ENCODE peak calls at places on chromosomes 12 and 14, in six cellular contexts. One of them, this sample, is unnamed. For H3K9me3 and H3K4me1, the result is how much of the 10 kb centered on the place peaks cover.

GRCh38 chr14:55975281-55975905 is 142.8 kb upstream of the PELI2 start:
- DNase-seq in tibial artery: no peak
- DNase-seq in left lung: no peak
- DNase-seq in neuronal stem cell: no peak
- DNase-seq in hepatocyte: no peak
- DNase-seq in iPS DF 6.9: no peak
- DNase-seq in this sample: no peak

GRCh38 chr14:69873877-69874780 is 5.1 kb upstream of the SMOC1 start:
- DNase-seq in iPS DF 6.9: no peak
- DNase-seq in neuronal stem cell: no peak
- DNase-seq in hepatocyte: no peak
- DNase-seq in tibial artery: no peak
- DNase-seq in left lung: no peak
- DNase-seq in this sample: no peak

GRCh38 chr14:68705741-68706283 is 87.1 kb downstream of the ZFP36L1 start:
- DNase-seq in hepatocyte: no peak
- DNase-seq in iPS DF 6.9: no peak
- DNase-seq in left lung: no peak
- DNase-seq in tibial artery: no peak
- DNase-seq in neuronal stem cell: no peak
- DNase-seq in this sample: no peak

GRCh38 chr14:93044116-93044515 is 71.6 kb downstream of the ITPK1 start:
- DNase-seq in left lung: no peak
- DNase-seq in hepatocyte: peak
- DNase-seq in iPS DF 6.9: no peak
- DNase-seq in tibial artery: no peak
- DNase-seq in neuronal stem cell: no peak
- DNase-seq in this sample: no peak

GRCh38 chr12:64473176-64473575 is 21.3 kb downstream of the TBK1 start:
- DNase-seq in hepatocyte: no peak
- DNase-seq in tibial artery: no peak
- DNase-seq in left lung: no peak
- DNase-seq in iPS DF 6.9: no peak
- DNase-seq in neuronal stem cell: no peak
- DNase-seq in this sample: no peak

GRCh38 chr12:115946867-115947695 is 330.4 kb downstream of the MED13L start:
- DNase-seq in iPS DF 6.9: no peak
- DNase-seq in hepatocyte: no peak
- DNase-seq in left lung: no peak
- DNase-seq in neuronal stem cell: no peak
- DNase-seq in tibial artery: no peak
- DNase-seq in this sample: no peak

GRCh38 chr12:44369967-44370366 is 506.1 kb downstream of the NELL2 start:
- DNase-seq in iPS DF 6.9: no peak
- DNase-seq in tibial artery: no peak
- DNase-seq in left lung: no peak
- DNase-seq in neuronal stem cell: no peak
- DNase-seq in hepatocyte: no peak
- DNase-seq in this sample: no peak

GRCh38 chr12:65113621-65114035 is 7.5 kb downstream of the WIF1 start:
- DNase-seq in iPS DF 6.9: no peak
- DNase-seq in left lung: no peak
- DNase-seq in hepatocyte: no peak
- DNase-seq in tibial artery: no peak
- DNase-seq in neuronal stem cell: no peak
- DNase-seq in this sample: no peak

GRCh38 chr14:50812856-50813543 is 18.0 kb downstream of the NIN start:
- DNase-seq in iPS DF 6.9: no peak
- DNase-seq in neuronal stem cell: no peak
- DNase-seq in tibial artery: no peak
- DNase-seq in hepatocyte: no peak
- DNase-seq in left lung: no peak
- DNase-seq in this sample: no peak

GRCh38 chr14:49139593-49139992 is 446.6 kb downstream of the RPS29 start:
- DNase-seq in tibial artery: no peak
- DNase-seq in neuronal stem cell: no peak
- DNase-seq in iPS DF 6.9: no peak
- DNase-seq in left lung: no peak
- DNase-seq in hepatocyte: no peak
- DNase-seq in this sample: no peak

GRCh38 chr12:67594888-67595287 is 53.7 kb upstream of the DYRK2 start:
- DNase-seq in neuronal stem cell: no peak
- DNase-seq in tibial artery: no peak
- DNase-seq in left lung: no peak
- DNase-seq in hepatocyte: no peak
- DNase-seq in iPS DF 6.9: no peak
- DNase-seq in this sample: no peak

GRCh38 chr12:67590122-67590795 is 58.3 kb upstream of the DYRK2 start:
- DNase-seq in neuronal stem cell: no peak
- DNase-seq in hepatocyte: no peak
- DNase-seq in iPS DF 6.9: no peak
- DNase-seq in left lung: no peak
- DNase-seq in tibial artery: no peak
- DNase-seq in this sample: no peak

GRCh38 chr12:67593871-67594330 is 54.6 kb upstream of the DYRK2 start:
- DNase-seq in hepatocyte: no peak
- DNase-seq in tibial artery: no peak
- DNase-seq in left lung: no peak
- DNase-seq in iPS DF 6.9: no peak
- DNase-seq in neuronal stem cell: no peak
- DNase-seq in this sample: no peak

GRCh38 chr12:67593041-67593870 is 55.3 kb upstream of the DYRK2 start:
- DNase-seq in neuronal stem cell: no peak
- DNase-seq in left lung: no peak
- DNase-seq in tibial artery: no peak
- DNase-seq in hepatocyte: peak
- DNase-seq in iPS DF 6.9: no peak
- DNase-seq in this sample: no peak

DNA sequence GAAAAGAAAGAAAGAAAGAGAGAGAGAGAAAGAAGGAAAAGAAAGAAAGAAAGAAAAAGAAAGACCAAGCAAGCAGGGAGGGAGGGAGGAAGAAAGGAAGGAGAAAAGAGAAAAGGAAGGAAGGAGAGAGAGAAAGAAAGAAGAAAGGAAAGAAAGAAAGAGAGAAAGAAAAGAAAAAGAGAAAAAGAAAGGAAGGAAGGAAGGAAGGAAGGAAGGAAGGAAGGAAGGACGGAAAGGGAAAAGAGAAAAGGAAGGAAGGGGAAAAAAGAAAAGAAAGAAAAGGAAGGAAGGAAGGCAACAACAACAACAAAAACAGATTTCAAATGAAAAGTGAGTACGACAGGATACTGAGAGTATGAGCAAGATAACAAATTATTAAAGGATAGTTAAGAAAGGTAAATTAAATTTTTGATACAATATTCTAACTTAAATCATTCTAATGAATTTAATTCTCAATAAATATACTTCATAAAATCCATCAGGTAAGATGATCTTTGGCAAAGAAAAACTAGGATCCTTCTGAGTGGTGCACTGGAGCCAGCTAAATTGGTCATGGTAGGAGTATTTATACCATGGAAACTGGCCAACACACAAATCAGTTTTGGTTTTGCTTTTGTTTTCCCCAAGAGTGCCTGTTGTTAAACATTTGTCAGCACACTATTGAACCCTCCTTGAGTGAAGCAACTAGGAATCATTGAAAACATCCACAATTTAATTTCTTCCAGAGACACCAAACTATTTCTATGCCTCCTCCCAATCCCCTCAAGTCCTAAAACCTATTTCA is 56.1 kb upstream of the DYRK2 start:
- DNase-seq in hepatocyte: peak
- DNase-seq in left lung: no peak
- DNase-seq in iPS DF 6.9: no peak
- DNase-seq in tibial artery: no peak
- DNase-seq in neuronal stem cell: no peak
- DNase-seq in this sample: no peak
- H3K27ac ChIP-seq in hepatocyte: peak
- H3K27ac ChIP-seq in left lung: no peak
- H3K27ac ChIP-seq in iPS DF 6.9: no peak
- H3K27ac ChIP-seq in tibial artery: no peak
- H3K27ac ChIP-seq in neuronal stem cell: no peak
- H3K27ac ChIP-seq in this sample: no peak

DNA sequence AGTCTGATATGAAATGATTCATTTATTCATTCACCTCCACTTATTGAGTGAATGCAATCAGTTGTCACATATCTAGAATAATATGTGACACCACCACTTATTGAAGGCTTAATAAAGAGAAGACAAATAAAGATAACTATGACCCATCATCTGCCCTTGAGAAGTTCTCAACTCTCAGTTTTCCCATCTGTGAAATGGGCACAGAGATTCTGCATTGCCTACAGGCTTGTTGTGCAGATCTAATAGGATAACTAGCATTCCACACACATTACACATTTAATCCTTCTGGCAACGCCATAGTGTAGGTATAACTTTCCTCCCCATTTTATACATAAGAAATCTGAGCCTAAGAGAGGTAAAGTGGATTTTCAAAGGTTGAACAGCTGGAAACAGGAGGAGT is 84.2 kb upstream of the FICD start:
- DNase-seq in iPS DF 6.9: no peak
- DNase-seq in left lung: no peak
- DNase-seq in tibial artery: no peak
- DNase-seq in neuronal stem cell: no peak
- DNase-seq in hepatocyte: no peak
- DNase-seq in this sample: no peak
- H3K9me3 ChIP-seq in iPS DF 6.9: under half
- H3K9me3 ChIP-seq in left lung: under half
- H3K9me3 ChIP-seq in tibial artery: under half
- H3K9me3 ChIP-seq in neuronal stem cell: under half
- H3K9me3 ChIP-seq in hepatocyte: under half
- H3K9me3 ChIP-seq in this sample: under half

GRCh38 chr12:124394462-124395128 is 99.7 kb downstream of the RFLNA start:
- DNase-seq in hepatocyte: no peak
- DNase-seq in left lung: no peak
- DNase-seq in tibial artery: no peak
- DNase-seq in neuronal stem cell: no peak
- DNase-seq in iPS DF 6.9: no peak
- DNase-seq in this sample: no peak

GRCh38 chr12:124397399-124397679 is 102.4 kb downstream of the RFLNA start:
- DNase-seq in neuronal stem cell: no peak
- DNase-seq in iPS DF 6.9: no peak
- DNase-seq in hepatocyte: no peak
- DNase-seq in left lung: no peak
- DNase-seq in tibial artery: no peak
- DNase-seq in this sample: no peak

GRCh38 chr12:124395284-124395752 is 100.4 kb downstream of the RFLNA start:
- DNase-seq in iPS DF 6.9: no peak
- DNase-seq in left lung: no peak
- DNase-seq in tibial artery: no peak
- DNase-seq in neuronal stem cell: no peak
- DNase-seq in hepatocyte: no peak
- DNase-seq in this sample: no peak

GRCh38 chr12:124396544-124397398 is 101.9 kb downstream of the RFLNA start:
- DNase-seq in iPS DF 6.9: no peak
- DNase-seq in left lung: no peak
- DNase-seq in neuronal stem cell: no peak
- DNase-seq in hepatocyte: no peak
- DNase-seq in tibial artery: peak
- DNase-seq in this sample: peak

DNA sequence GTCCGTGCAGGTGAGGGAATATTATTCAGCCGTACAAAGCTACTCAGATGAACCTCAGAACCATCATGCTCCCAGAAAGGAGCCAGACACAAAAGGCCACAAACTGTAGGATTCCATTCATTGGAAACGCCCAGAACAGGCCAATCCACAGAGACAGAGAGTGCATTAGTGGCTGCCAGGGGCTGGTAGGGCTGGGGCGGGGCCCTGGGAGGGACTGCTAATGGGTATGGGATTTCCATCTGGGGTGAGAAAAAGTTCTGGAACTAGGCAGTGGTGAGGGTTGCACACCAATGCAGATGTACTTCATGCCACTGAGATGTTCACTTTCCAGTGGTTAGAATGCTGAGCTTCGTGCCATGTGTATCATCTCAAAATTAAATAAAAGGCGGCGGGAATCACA is 101.1 kb downstream of the RFLNA start:
- DNase-seq in tibial artery: no peak
- DNase-seq in neuronal stem cell: no peak
- DNase-seq in iPS DF 6.9: no peak
- DNase-seq in hepatocyte: no peak
- DNase-seq in left lung: no peak
- DNase-seq in this sample: no peak
- H3K4me1 ChIP-seq in tibial artery: half or more
- H3K4me1 ChIP-seq in neuronal stem cell: under half
- H3K4me1 ChIP-seq in iPS DF 6.9: under half
- H3K4me1 ChIP-seq in hepatocyte: under half
- H3K4me1 ChIP-seq in left lung: half or more
- H3K4me1 ChIP-seq in this sample: under half

GRCh38 chr14:95225251-95225887 is 68.0 kb upstream of the DICER1 start:
- DNase-seq in hepatocyte: no peak
- DNase-seq in left lung: no peak
- DNase-seq in iPS DF 6.9: no peak
- DNase-seq in tibial artery: no peak
- DNase-seq in neuronal stem cell: no peak
- DNase-seq in this sample: no peak

GRCh38 chr14:95222870-95223398 is 65.6 kb upstream of the DICER1 start:
- DNase-seq in iPS DF 6.9: no peak
- DNase-seq in left lung: no peak
- DNase-seq in tibial artery: no peak
- DNase-seq in neuronal stem cell: no peak
- DNase-seq in hepatocyte: peak
- DNase-seq in this sample: no peak

GRCh38 chr14:95220663-95221231 is 63.4 kb upstream of the DICER1 start:
- DNase-seq in hepatocyte: peak
- DNase-seq in tibial artery: no peak
- DNase-seq in neuronal stem cell: no peak
- DNase-seq in iPS DF 6.9: no peak
- DNase-seq in left lung: no peak
- DNase-seq in this sample: no peak

GRCh38 chr14:95218472-95219193 is 61.3 kb upstream of the DICER1 start:
- DNase-seq in neuronal stem cell: no peak
- DNase-seq in tibial artery: no peak
- DNase-seq in hepatocyte: no peak
- DNase-seq in iPS DF 6.9: no peak
- DNase-seq in left lung: no peak
- DNase-seq in this sample: no peak

DNA sequence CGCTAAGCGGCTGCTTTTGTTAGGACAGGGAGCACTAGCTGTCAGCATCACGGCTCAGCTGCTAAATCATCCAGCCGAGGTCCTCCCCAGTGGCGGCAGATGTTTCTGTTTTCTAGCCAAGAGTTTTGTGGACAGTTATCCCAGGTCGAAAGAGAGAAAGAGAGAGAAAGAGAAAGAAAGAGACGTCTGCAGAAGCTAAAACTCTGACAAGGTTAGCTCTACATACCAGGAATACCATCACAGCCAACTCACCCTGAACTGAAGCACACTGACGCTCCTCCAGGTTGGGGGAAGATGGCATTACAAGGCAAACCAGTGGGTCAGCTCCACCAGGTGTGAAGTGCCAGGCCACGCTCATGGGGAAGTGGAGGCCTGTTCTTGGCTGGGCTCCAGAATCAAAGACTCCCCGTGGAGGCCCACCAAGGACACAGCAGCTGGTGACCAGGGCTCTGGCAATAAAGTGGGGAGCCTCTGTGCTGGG is 64.9 kb upstream of the DICER1 start:
- DNase-seq in iPS DF 6.9: no peak
- DNase-seq in tibial artery: no peak
- DNase-seq in left lung: no peak
- DNase-seq in hepatocyte: peak
- DNase-seq in neuronal stem cell: no peak
- DNase-seq in this sample: no peak
- H3K27ac ChIP-seq in iPS DF 6.9: no peak
- H3K27ac ChIP-seq in tibial artery: no peak
- H3K27ac ChIP-seq in left lung: no peak
- H3K27ac ChIP-seq in hepatocyte: peak
- H3K27ac ChIP-seq in neuronal stem cell: no peak
- H3K27ac ChIP-seq in this sample: no peak